ENCODE peak calls at places on chromosomes 2 and 18, in seven cellular contexts. A is HCT116, H is A549, N is HL-60, K is HepG2, T is GM23338, R is K562. V is an unnamed sample.

GRCh38 chr2:231611273-231612198 is 18.9 kb downstream of the TEX44 start:
- DNase-seq in T (peak; percentile 89), K (peak; percentile 59), N (peak; percentile 88), A (peak; percentile 84), R (peak; percentile 55), H (peak; percentile 80), V (peak; percentile 62)

GRCh38 chr18:74517236-74517630 is 17.1 kb upstream of the CNDP1 start:
- DNase-seq in K (no peak), N (no peak), T (no peak), H (no peak), R (no peak), A (no peak), V (no peak)

GRCh38 chr2:40658917-40659316 is 207.0 kb upstream of the SLC8A1 start:
- DNase-seq in K (no peak), N (no peak), T (peak; percentile 63), A (no peak), H (no peak), R (no peak), V (no peak)

GRCh38 chr2:128604045-128604444 is 285.4 kb upstream of the HS6ST1 start:
- DNase-seq in H (no peak), R (no peak), A (no peak), K (no peak), T (no peak), N (no peak), V (no peak)

GRCh38 chr2:29755829-29756228 is 165.6 kb downstream of the ALK start:
- DNase-seq in A (no peak), N (no peak), R (no peak), H (no peak), K (no peak), T (no peak), V (no peak)

GRCh38 chr2:236244256-236244655 is 19.9 kb downstream of the ASB18 start:
- DNase-seq in K (no peak), T (no peak), R (no peak), H (no peak), N (no peak), A (no peak), V (no peak)

GRCh38 chr2:178579006-178579405 is 98.7 kb downstream of the PLEKHA3 start:
- DNase-seq in K (no peak), H (no peak), N (peak; percentile 17), A (no peak), T (no peak), R (no peak), V (no peak)

GRCh38 chr2:2838548-2838845 is 507.4 kb upstream of the MYT1L start:
- DNase-seq in N (no peak), H (no peak), R (no peak), A (no peak), T (no peak), K (no peak), V (no peak)

GRCh38 chr18:62450546-62451395 is 72.1 kb upstream of the ZCCHC2 start:
- DNase-seq in A (peak; percentile 86), K (peak; percentile 63), T (no peak), R (peak; percentile 63), H (peak; percentile 82), N (peak; percentile 95), V (peak; percentile 74)

GRCh38 chr2:238895901-238896600 is 48.2 kb downstream of the TWIST2 start:
- DNase-seq in H (no peak), R (no peak), K (peak; percentile 29), N (no peak), T (peak; percentile 44), A (no peak), V (no peak)
- TF ChIP-seq REST in H (no peak), R (no peak), K (no peak), N (no peak), T (no peak), A (no peak), V (no peak)

GRCh38 chr2:85541262-85541661 is 2.3 kb downstream of the MAT2A start:
- DNase-seq in R (no peak), A (no peak), N (no peak), H (no peak), T (no peak), K (no peak), V (no peak)

GRCh38 chr2:85540131-85540587 is 1.2 kb downstream of the MAT2A start:
- DNase-seq in H (peak; percentile 47), R (no peak), K (no peak), N (peak; percentile 38), T (no peak), A (no peak), V (no peak)

GRCh38 chr2:85538507-85539360 is at the start of gene MAT2A:
- DNase-seq in A (peak; percentile 89), R (peak; percentile 88), H (peak; percentile 97), T (peak; percentile 96), K (peak; percentile 91), N (peak; percentile 98), V (no peak)

GRCh38 chr2:85537600-85538506 is 1.1 kb upstream of the MAT2A start:
- DNase-seq in N (peak; percentile 52), T (peak; percentile 83), A (no peak), H (peak; percentile 56), R (peak; percentile 44), K (peak; percentile 78), V (no peak)

GRCh38 chr2:85539361-85540130 is 578 bp downstream of the MAT2A start:
- DNase-seq in R (peak; percentile 86), A (no peak), H (peak; percentile 83), K (peak; percentile 59), T (peak; percentile 61), N (peak; percentile 95), V (no peak)
- TF ChIP-seq REST in R (no peak), A (no peak), H (no peak), K (peak; percentile 30), T (no peak), N (no peak), V (no peak)

GRCh38 chr2:32450851-32451250 is 94.0 kb downstream of the BIRC6 start:
- DNase-seq in N (no peak), T (no peak), K (no peak), R (no peak), H (no peak), A (no peak), V (no peak)
- TF ChIP-seq REST in N (no peak), T (no peak), K (no peak), R (no peak), H (no peak), A (no peak), V (no peak)

DNA sequence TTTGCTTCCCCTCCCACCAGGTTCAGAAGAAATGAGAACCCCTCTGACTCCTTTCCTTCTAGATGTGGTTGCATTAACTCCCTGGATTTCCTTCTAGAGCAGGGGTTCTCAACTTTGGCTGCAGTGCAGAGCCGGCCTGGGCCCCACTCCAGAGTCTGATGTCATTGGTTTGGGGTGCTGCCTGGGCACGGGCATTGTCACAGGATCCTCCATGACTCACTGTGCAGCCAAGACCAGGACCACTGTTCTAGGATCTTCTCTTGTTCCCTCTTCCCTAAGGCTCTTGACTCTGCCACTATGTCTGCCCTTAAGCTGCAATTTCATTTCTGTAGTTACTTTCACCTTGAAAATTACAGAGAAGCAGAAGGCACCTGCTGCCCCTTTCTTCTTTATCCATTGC is 31.8 kb downstream of the TBC1D8 start:
- DNase-seq in A (no peak), N (no peak), H (no peak), T (no peak), R (no peak), K (no peak), V (no peak)
- TF ChIP-seq REST in A (no peak), N (no peak), H (no peak), T (no peak), R (no peak), K (no peak), V (no peak)

GRCh38 chr2:85935746-85936208 is 47.0 kb upstream of the ST3GAL5 start:
- DNase-seq in A (peak; percentile 81), T (peak; percentile 76), N (no peak), K (no peak), R (no peak), H (peak; percentile 99), V (no peak)

GRCh38 chr2:85938456-85938855 is 49.7 kb upstream of the ST3GAL5 start:
- DNase-seq in K (no peak), T (no peak), R (no peak), N (no peak), A (no peak), H (no peak), V (no peak)

GRCh38 chr2:85937069-85937439 is 48.3 kb upstream of the ST3GAL5 start:
- DNase-seq in N (no peak), K (no peak), H (no peak), T (no peak), A (no peak), R (no peak), V (no peak)

GRCh38 chr2:85935170-85935745 is 46.5 kb upstream of the ST3GAL5 start:
- DNase-seq in T (no peak), H (peak; percentile 39), K (no peak), N (no peak), A (no peak), R (no peak), V (no peak)

DNA sequence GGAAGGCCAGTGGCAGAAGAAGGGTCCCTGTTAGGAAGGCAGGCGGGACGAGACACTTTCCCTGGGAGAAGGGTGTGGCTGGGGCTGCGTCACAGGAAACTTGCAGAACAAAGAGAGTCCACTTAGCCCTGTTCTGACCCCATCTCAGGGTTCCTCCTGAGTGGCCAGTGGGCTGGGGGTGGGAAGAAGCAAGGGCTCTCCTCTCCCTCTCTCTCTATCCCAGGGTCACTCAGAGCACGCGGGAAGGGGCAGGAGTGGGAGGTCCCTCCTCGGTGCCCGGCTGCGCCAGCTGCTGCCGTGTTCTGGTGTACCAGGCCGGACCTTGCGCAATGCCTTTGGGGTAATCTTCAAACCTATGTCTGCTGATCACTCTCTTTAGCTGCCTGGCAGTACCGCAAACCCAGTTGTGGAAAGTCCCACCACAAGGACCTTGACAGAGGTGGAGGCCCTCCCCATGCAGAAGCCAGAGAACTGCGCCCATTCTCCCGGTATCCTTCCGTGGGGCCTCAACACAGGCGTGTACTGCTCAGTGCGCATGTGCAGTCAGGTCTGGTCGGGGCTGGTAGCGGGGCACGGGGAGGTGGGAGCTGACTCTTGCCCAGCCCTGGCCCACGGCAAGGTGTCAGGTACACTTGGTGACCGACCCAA is 47.8 kb upstream of the ST3GAL5 start:
- DNase-seq in T (no peak), R (no peak), A (no peak), N (no peak), H (peak; percentile 99), K (no peak), V (no peak)
- TF ChIP-seq REST in T (no peak), R (no peak), A (no peak), N (no peak), H (no peak), K (no peak), V (no peak)

DNA sequence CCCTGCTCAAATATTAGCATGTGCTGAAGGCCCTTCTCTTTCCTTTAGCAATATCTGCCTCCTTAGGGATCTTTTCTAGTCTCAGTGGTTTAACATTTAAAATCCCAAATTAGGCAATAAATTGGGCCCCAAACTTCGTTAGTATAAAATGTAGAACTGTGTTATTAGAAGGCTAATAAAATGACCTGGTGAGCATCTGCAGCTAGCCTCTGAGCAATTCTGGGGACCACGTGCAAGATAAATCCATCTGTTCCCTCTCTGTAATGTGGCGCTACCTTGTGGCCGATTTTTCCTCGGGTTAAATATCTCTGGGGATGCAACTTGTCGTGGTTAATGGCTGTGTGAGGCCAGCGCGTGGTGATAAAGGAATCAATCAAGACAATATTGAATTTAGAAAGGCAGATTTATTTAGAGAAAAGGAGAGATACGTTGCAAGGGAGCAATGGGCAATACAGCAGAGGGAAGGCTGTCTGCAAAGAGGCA is 18.7 kb upstream of the IL36G start:
- DNase-seq in H (peak; percentile 24), A (no peak), T (peak; percentile 74), R (peak; percentile 50), N (no peak), K (peak; percentile 23), V (no peak)
- TF ChIP-seq REST in H (no peak), A (no peak), T (no peak), R (no peak), N (no peak), K (no peak), V (no peak)

V was measured in Panc1.